ENCODE peak calls at places on chromosomes 7 and 10, in four cellular contexts. One of them, this sample, is unnamed.

GRCh38 chr10:11353229-11353896 is 258.1 kb downstream of the USP6NL start:
- DNase-seq in AG04450: no peak
- DNase-seq in RWPE2: no peak
- DNase-seq in psoas muscle: no peak
- DNase-seq in this sample: no peak

GRCh38 chr7:49885593-49886285 is 112.3 kb downstream of the VWC2 start:
- DNase-seq in RWPE2: no peak
- DNase-seq in AG04450: no peak
- DNase-seq in psoas muscle: no peak
- DNase-seq in this sample: no peak

GRCh38 chr7:867406-868188 is 8.8 kb upstream of the GET4 start:
- DNase-seq in RWPE2: no peak
- DNase-seq in AG04450: no peak
- DNase-seq in psoas muscle: peak
- DNase-seq in this sample: no peak

GRCh38 chr7:11833431-11833830 is 1.4 kb upstream of the THSD7A start:
- DNase-seq in AG04450: no peak
- DNase-seq in psoas muscle: no peak
- DNase-seq in RWPE2: no peak
- DNase-seq in this sample: no peak

GRCh38 chr10:115772606-115773005 is 500.4 kb downstream of the GFRA1 start:
- DNase-seq in psoas muscle: no peak
- DNase-seq in AG04450: peak
- DNase-seq in RWPE2: no peak
- DNase-seq in this sample: no peak

GRCh38 chr7:66313913-66314568 is 108.9 kb downstream of the TPST1 start:
- DNase-seq in psoas muscle: no peak
- DNase-seq in RWPE2: no peak
- DNase-seq in AG04450: no peak
- DNase-seq in this sample: no peak

GRCh38 chr7:33849961-33850559 is 55.3 kb upstream of the BMPER start:
- DNase-seq in AG04450: no peak
- DNase-seq in psoas muscle: no peak
- DNase-seq in RWPE2: no peak
- DNase-seq in this sample: no peak

GRCh38 chr10:95759233-95759826 is 3.4 kb downstream of the ENTPD1 start:
- DNase-seq in AG04450: no peak
- DNase-seq in psoas muscle: no peak
- DNase-seq in RWPE2: no peak
- DNase-seq in this sample: no peak

DNA sequence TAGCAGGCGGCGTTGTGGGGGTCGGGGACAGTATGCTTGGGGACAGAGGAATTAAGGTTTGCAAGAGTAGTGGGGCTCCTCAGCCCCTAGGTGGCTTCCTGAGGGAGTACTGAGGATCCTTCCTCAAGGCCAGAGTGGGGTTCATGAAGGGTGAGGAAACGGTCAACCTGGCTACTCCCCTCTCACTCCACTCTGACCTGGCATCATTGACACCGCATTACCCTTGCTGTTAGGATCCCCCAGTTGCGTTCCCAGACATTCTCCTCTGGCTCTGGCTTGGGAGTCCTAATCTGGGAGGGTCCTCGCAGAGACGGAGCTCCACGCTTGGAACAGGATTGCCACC is 496 bp downstream of the EPHB6 start:
- DNase-seq in AG04450: no peak
- DNase-seq in psoas muscle: no peak
- DNase-seq in RWPE2: no peak
- DNase-seq in this sample: no peak
- TF ChIP-seq CTCF in AG04450: no peak
- TF ChIP-seq CTCF in psoas muscle: no peak
- TF ChIP-seq CTCF in RWPE2: no peak
- TF ChIP-seq CTCF in this sample: no peak

GRCh38 chr10:59550061-59550460 is 159.6 kb downstream of the SLC16A9 start:
- DNase-seq in RWPE2: no peak
- DNase-seq in AG04450: no peak
- DNase-seq in psoas muscle: no peak
- DNase-seq in this sample: no peak
- TF ChIP-seq CTCF in RWPE2: no peak
- TF ChIP-seq CTCF in AG04450: no peak
- TF ChIP-seq CTCF in psoas muscle: no peak
- TF ChIP-seq CTCF in this sample: no peak

DNA sequence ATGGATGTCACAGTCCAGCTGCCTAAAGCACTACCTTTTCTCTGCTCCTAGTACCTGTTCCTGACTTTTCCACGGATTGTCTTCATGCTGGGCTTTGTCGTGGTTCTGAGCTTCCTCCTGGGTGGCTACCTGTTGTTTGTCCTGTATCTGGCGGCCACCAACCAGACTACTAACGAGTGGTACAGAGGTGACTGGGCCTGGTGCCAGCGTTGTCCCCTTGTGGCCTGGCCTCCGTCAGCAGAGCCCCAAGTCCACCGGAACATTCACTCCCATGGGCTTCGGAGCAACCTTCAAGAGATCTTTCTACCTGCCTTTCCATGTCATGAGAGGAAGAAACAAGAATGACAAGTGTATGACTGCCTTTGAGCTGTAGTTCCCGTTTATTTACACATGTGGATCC is 1.3 kb upstream of the INTS15 start:
- DNase-seq in RWPE2: no peak
- DNase-seq in psoas muscle: no peak
- DNase-seq in AG04450: no peak
- DNase-seq in this sample: no peak
- TF ChIP-seq CTCF in RWPE2: no peak
- TF ChIP-seq CTCF in psoas muscle: no peak
- TF ChIP-seq CTCF in AG04450: no peak
- TF ChIP-seq CTCF in this sample: no peak

GRCh38 chr10:125757742-125758141 is 17.9 kb downstream of the MMP21 start:
- DNase-seq in RWPE2: no peak
- DNase-seq in psoas muscle: no peak
- DNase-seq in AG04450: no peak
- DNase-seq in this sample: no peak
- TF ChIP-seq CTCF in RWPE2: no peak
- TF ChIP-seq CTCF in psoas muscle: no peak
- TF ChIP-seq CTCF in AG04450: no peak
- TF ChIP-seq CTCF in this sample: no peak